ENCODE peak calls at places on chromosomes 5 and 9, in ten cellular contexts. S, D, Y, P, X, B, Q, C, F and A are unnamed samples.

GRCh38 chr9:113728989-113729388 is 147.1 kb upstream of the ZNF618 start:
- DNase-seq in S (no peak), D (no peak), Y (no peak), P (no peak), X (no peak), B (no peak), Q (no peak), C (no peak), F (no peak), A (no peak)

GRCh38 chr9:137550958-137551655 is 572 bp upstream of the MRPL41 start:
- DNase-seq in S (peak), D (no peak), Y (peak), P (peak), X (peak), B (no peak), Q (peak), C (no peak), F (peak), A (no peak)

GRCh38 chr5:157948738-157949410 is 89.9 kb upstream of the CLINT1 start:
- DNase-seq in S (peak), D (peak), Y (peak), P (peak), X (peak), B (peak), Q (peak), C (peak), F (peak), A (peak)

GRCh38 chr5:89110916-89111646 is 228.1 kb upstream of the MEF2C start:
- DNase-seq in S (no peak), D (no peak), Y (no peak), P (no peak), X (no peak), B (no peak), Q (no peak), C (no peak), F (no peak), A (no peak)

GRCh38 chr9:93114169-93114983 is 18.4 kb downstream of the CARD19 start:
- DNase-seq in S (no peak), D (no peak), Y (peak), P (no peak), X (no peak), B (no peak), Q (no peak), C (no peak), F (peak), A (no peak)

GRCh38 chr5:31329722-31330121 is 136.2 kb downstream of the CDH6 start:
- DNase-seq in S (no peak), D (no peak), Y (no peak), P (no peak), X (no peak), B (no peak), Q (no peak), C (no peak), F (no peak), A (no peak)

GRCh38 chr9:27572566-27572917 is 739 bp downstream of the C9orf72 start:
- DNase-seq in S (peak), D (no peak), Y (no peak), P (no peak), X (peak), B (peak), Q (peak), C (peak), F (no peak), A (no peak)

GRCh38 chr9:69317081-69317480 is 7.9 kb upstream of the ENTREP1 start:
- DNase-seq in S (no peak), D (no peak), Y (no peak), P (no peak), X (no peak), B (no peak), Q (no peak), C (no peak), F (no peak), A (no peak)

GRCh38 chr5:149640350-149640999 is 59.2 kb downstream of the ARHGEF37 start:
- DNase-seq in S (no peak), D (no peak), Y (no peak), P (no peak), X (no peak), B (no peak), Q (no peak), C (no peak), F (no peak), A (no peak)

GRCh38 chr9:126500600-126501382 is 112.9 kb upstream of the LMX1B start:
- DNase-seq in S (peak), D (peak), Y (peak), P (peak), X (peak), B (peak), Q (peak), C (peak), F (peak), A (peak)

GRCh38 chr9:37404590-37404989 is 17.9 kb upstream of the GRHPR start:
- DNase-seq in S (peak), D (no peak), Y (no peak), P (no peak), X (no peak), B (no peak), Q (no peak), C (no peak), F (no peak), A (no peak)

GRCh38 chr9:131837316-131837715 is 97.4 kb upstream of the RAPGEF1 start:
- DNase-seq in S (no peak), D (no peak), Y (no peak), P (peak), X (peak), B (no peak), Q (peak), C (no peak), F (peak), A (no peak)

GRCh38 chr5:156906807-156907206 is 56.2 kb downstream of the TIMD4 start:
- DNase-seq in S (no peak), D (no peak), Y (no peak), P (no peak), X (no peak), B (no peak), Q (no peak), C (no peak), F (no peak), A (no peak)

GRCh38 chr5:162068412-162068811 is 839 bp downstream of the GABRG2 start:
- DNase-seq in S (peak), D (no peak), Y (no peak), P (peak), X (no peak), B (peak), Q (no peak), C (no peak), F (no peak), A (no peak)

GRCh38 chr9:34334337-34334824 is 5.0 kb downstream of the NUDT2 start:
- DNase-seq in S (no peak), D (peak), Y (no peak), P (no peak), X (no peak), B (peak), Q (no peak), C (no peak), F (no peak), A (no peak)

GRCh38 chr9:95504053-95504963 is 12.5 kb downstream of the PTCH1 start:
- DNase-seq in S (no peak), D (peak), Y (no peak), P (peak), X (no peak), B (no peak), Q (no peak), C (no peak), F (peak), A (no peak)

GRCh38 chr9:27457445-27457844 is 66.6 kb upstream of the IFNK start:
- DNase-seq in S (no peak), D (no peak), Y (no peak), P (peak), X (no peak), B (no peak), Q (no peak), C (no peak), F (peak), A (no peak)

GRCh38 chr5:124689653-124690052 is 56.8 kb downstream of the ZNF608 start:
- DNase-seq in S (no peak), D (no peak), Y (no peak), P (no peak), X (no peak), B (no peak), Q (no peak), C (no peak), F (no peak), A (no peak)

GRCh38 chr5:55850839-55851674 is at the start of gene IL31RA:
- DNase-seq in S (peak), D (no peak), Y (no peak), P (no peak), X (no peak), B (no peak), Q (no peak), C (no peak), F (no peak), A (no peak)

GRCh38 chr5:2741946-2742345 is 9.5 kb downstream of the IRX2 start:
- DNase-seq in S (no peak), D (no peak), Y (no peak), P (peak), X (no peak), B (no peak), Q (no peak), C (no peak), F (no peak), A (no peak)

GRCh38 chr9:89635816-89636215 is 31.0 kb downstream of the GADD45G start:
- DNase-seq in S (peak), D (no peak), Y (no peak), P (no peak), X (no peak), B (no peak), Q (peak), C (no peak), F (no peak), A (peak)

GRCh38 chr5:150112211-150113046 is 26.1 kb upstream of the CSF1R start:
- DNase-seq in S (peak), D (no peak), Y (peak), P (peak), X (no peak), B (no peak), Q (no peak), C (no peak), F (peak), A (no peak)

GRCh38 chr5:131180407-131180806 is 9.7 kb downstream of the LYRM7 start:
- DNase-seq in S (no peak), D (no peak), Y (no peak), P (no peak), X (no peak), B (no peak), Q (no peak), C (no peak), F (no peak), A (no peak)

GRCh38 chr5:65078331-65078730 is 309.6 kb downstream of the CWC27 start:
- DNase-seq in S (peak), D (no peak), Y (no peak), P (no peak), X (no peak), B (no peak), Q (no peak), C (no peak), F (no peak), A (no peak)

GRCh38 chr5:3324421-3325101 is 271.1 kb upstream of the IRX1 start:
- DNase-seq in S (no peak), D (no peak), Y (no peak), P (no peak), X (no peak), B (no peak), Q (no peak), C (no peak), F (no peak), A (no peak)

GRCh38 chr5:93225748-93226147 is 355.3 kb downstream of the NR2F1-AS1 start:
- DNase-seq in S (no peak), D (no peak), Y (no peak), P (no peak), X (no peak), B (no peak), Q (no peak), C (no peak), F (no peak), A (no peak)

GRCh38 chr5:174413520-174414314 is 310.7 kb upstream of the MSX2 start:
- DNase-seq in S (peak), D (no peak), Y (no peak), P (no peak), X (no peak), B (no peak), Q (no peak), C (no peak), F (no peak), A (no peak)

GRCh38 chr5:178895615-178896571 is at the start of gene ZFP2:
- DNase-seq in S (peak), D (peak), Y (no peak), P (peak), X (peak), B (peak), Q (peak), C (no peak), F (peak), A (no peak)

GRCh38 chr5:120919017-120919416 is 454.9 kb downstream of the PRR16 start:
- DNase-seq in S (peak), D (no peak), Y (no peak), P (no peak), X (no peak), B (no peak), Q (no peak), C (no peak), F (no peak), A (no peak)

GRCh38 chr9:108512426-108513173 is 343.2 kb downstream of the ACTL7B start:
- DNase-seq in S (no peak), D (no peak), Y (no peak), P (no peak), X (no peak), B (no peak), Q (no peak), C (no peak), F (no peak), A (no peak)

GRCh38 chr5:149838881-149839739 is 105.5 kb downstream of the PDE6A start:
- DNase-seq in S (peak), D (peak), Y (no peak), P (no peak), X (no peak), B (no peak), Q (no peak), C (no peak), F (no peak), A (no peak)